ENCODE peak calls at places on chromosomes 2 and 18, in nine cellular contexts. F is K562, Z is tibial artery, X is WTC11, G is progenitor cell of endocrine pancreas, C is astrocyte of the cerebellum, L is fibroblast of lung, E is HFF-Myc, W is GM23338. N is an unnamed sample.

GRCh38 chr2:12931211-12931844 is 214.6 kb downstream of the TRIB2 start:
- DNase-seq in F (no peak), Z (no peak), X (no peak), G (no peak), C (peak; percentile 53), L (peak; percentile 73), E (no peak), W (peak; percentile 69), N (no peak)

GRCh38 chr2:8193146-8193545 is 488.7 kb upstream of the ID2 start:
- DNase-seq in F (no peak), Z (no peak), X (no peak), G (no peak), C (no peak), L (peak; percentile 20), E (no peak), W (no peak), N (no peak)

GRCh38 chr2:209472871-209473270 is 49.0 kb downstream of the MAP2 start:
- DNase-seq in F (no peak), Z (no peak), X (no peak), G (no peak), C (no peak), L (no peak), E (no peak), W (no peak), N (no peak)

GRCh38 chr2:210663574-210663973 is 107.2 kb downstream of the CPS1 start:
- DNase-seq in F (peak; percentile 3), Z (no peak), X (no peak), G (no peak), C (peak; percentile 0), L (peak; percentile 22), E (no peak), W (peak; percentile 73), N (no peak)

GRCh38 chr18:58892536-58892935 is 27.9 kb downstream of the ZNF532 start:
- DNase-seq in F (no peak), Z (no peak), X (no peak), G (no peak), C (no peak), L (no peak), E (no peak), W (peak; percentile 60), N (no peak)

GRCh38 chr2:168392031-168392430 is 64.0 kb upstream of the CERS6 start:
- DNase-seq in F (no peak), Z (no peak), X (no peak), G (no peak), C (no peak), L (peak; percentile 18), E (no peak), W (no peak), N (no peak)

GRCh38 chr2:39202639-39203369 is 41.0 kb downstream of the CDKL4 start:
- DNase-seq in F (no peak), Z (no peak), X (no peak), G (no peak), C (no peak), L (peak; percentile 15), E (peak; percentile 2), W (peak; percentile 56), N (no peak)

GRCh38 chr18:50194623-50195532 is at the start of gene MYO5B:
- DNase-seq in F (peak; percentile 81), Z (no peak), X (peak; percentile 71), G (peak; percentile 79), C (no peak), L (no peak), E (no peak), W (peak; percentile 89), N (no peak)

GRCh38 chr2:223599646-223600009 is 2.5 kb downstream of the SCG2 start:
- DNase-seq in F (no peak), Z (no peak), X (no peak), G (no peak), C (no peak), L (no peak), E (no peak), W (no peak), N (no peak)

GRCh38 chr18:9839211-9839610 is 46.6 kb upstream of the TXNDC2 start:
- DNase-seq in F (no peak), Z (no peak), X (no peak), G (no peak), C (no peak), L (no peak), E (no peak), W (no peak), N (no peak)

GRCh38 chr18:34809697-34810096 is 99.6 kb downstream of the DTNA start:
- DNase-seq in F (no peak), Z (peak; percentile 70), X (peak; percentile 75), G (no peak), C (no peak), L (peak; percentile 63), E (peak; percentile 21), W (peak; percentile 88), N (no peak)

GRCh38 chr2:114068438-114068837 is 178.5 kb downstream of the ACTR3 start:
- DNase-seq in F (peak; percentile 23), Z (no peak), X (peak; percentile 15), G (no peak), C (no peak), L (no peak), E (no peak), W (peak; percentile 24), N (no peak)

GRCh38 chr2:236728916-236729670 is 159.5 kb downstream of the ACKR3 start:
- DNase-seq in F (no peak), Z (peak; percentile 43), X (no peak), G (no peak), C (no peak), L (no peak), E (no peak), W (no peak), N (no peak)
- TF ChIP-seq CTCF in F (no peak), Z (no peak), X (no peak), G (no peak), C (no peak), L (no peak), E (no peak), W (no peak), N (no peak)

DNA sequence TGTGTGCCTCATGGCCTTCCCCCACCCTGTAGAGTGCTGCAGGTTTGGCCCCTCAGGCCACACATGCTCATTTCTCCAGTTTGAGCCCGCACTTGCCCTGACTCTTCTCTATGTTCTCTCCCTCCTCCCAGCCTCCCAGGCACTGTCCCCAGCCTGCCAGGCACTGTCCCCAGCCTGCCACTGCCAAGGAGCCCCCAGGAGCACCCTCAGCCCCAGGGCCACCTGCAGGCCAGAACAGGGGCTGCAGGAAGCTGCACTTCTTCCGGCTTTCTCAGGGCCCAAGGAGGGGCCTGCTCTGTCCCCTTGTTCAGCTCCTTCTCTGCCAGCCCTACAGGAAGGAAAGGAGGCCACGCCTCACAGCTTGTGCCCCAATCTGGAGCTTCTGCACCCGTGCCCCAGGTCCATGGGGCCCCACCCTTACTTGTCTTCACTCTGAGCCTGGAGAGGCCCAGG is 31.6 kb downstream of the CYP26B1 start:
- DNase-seq in F (peak; percentile 38), Z (no peak), X (peak; percentile 64), G (no peak), C (no peak), L (no peak), E (no peak), W (peak; percentile 73), N (no peak)
- TF ChIP-seq CTCF in F (peak; percentile 40), Z (no peak), X (peak; percentile 57), G (peak; percentile 25), C (peak; percentile 58), L (no peak), E (peak; percentile 57), W (peak; percentile 62), N (no peak)

GRCh38 chr2:36369711-36370110 is 14.1 kb downstream of the CRIM1 start:
- DNase-seq in F (no peak), Z (no peak), X (no peak), G (no peak), C (no peak), L (no peak), E (no peak), W (no peak), N (no peak)

GRCh38 chr2:36366491-36367120 is 11.0 kb downstream of the CRIM1 start:
- DNase-seq in F (no peak), Z (no peak), X (no peak), G (no peak), C (no peak), L (peak; percentile 43), E (no peak), W (peak; percentile 55), N (no peak)

GRCh38 chr2:36369163-36369562 is 13.6 kb downstream of the CRIM1 start:
- DNase-seq in F (no peak), Z (no peak), X (no peak), G (no peak), C (no peak), L (no peak), E (no peak), W (no peak), N (no peak)

GRCh38 chr2:36368438-36368837 is 12.9 kb downstream of the CRIM1 start:
- DNase-seq in F (no peak), Z (no peak), X (no peak), G (no peak), C (no peak), L (no peak), E (no peak), W (no peak), N (no peak)

GRCh38 chr2:36367497-36368353 is 12.1 kb downstream of the CRIM1 start:
- DNase-seq in F (no peak), Z (no peak), X (no peak), G (no peak), C (no peak), L (no peak), E (no peak), W (peak; percentile 80), N (no peak)
- TF ChIP-seq CTCF in F (no peak), Z (no peak), X (no peak), G (no peak), C (no peak), L (no peak), E (no peak), W (no peak), N (no peak)

GRCh38 chr2:84491741-84492140 is 24.6 kb upstream of the DNAH6 start:
- DNase-seq in F (no peak), Z (no peak), X (no peak), G (no peak), C (no peak), L (no peak), E (no peak), W (no peak), N (no peak)

GRCh38 chr2:84491256-84491655 is 25.0 kb upstream of the DNAH6 start:
- DNase-seq in F (peak; percentile 15), Z (no peak), X (no peak), G (no peak), C (no peak), L (no peak), E (no peak), W (no peak), N (no peak)

GRCh38 chr2:84494070-84494469 is 22.2 kb upstream of the DNAH6 start:
- DNase-seq in F (no peak), Z (no peak), X (no peak), G (no peak), C (no peak), L (no peak), E (no peak), W (no peak), N (no peak)

GRCh38 chr2:84493494-84493893 is 22.8 kb upstream of the DNAH6 start:
- DNase-seq in F (no peak), Z (no peak), X (no peak), G (no peak), C (peak; percentile 77), L (peak; percentile 81), E (peak; percentile 71), W (peak; percentile 37), N (no peak)

DNA sequence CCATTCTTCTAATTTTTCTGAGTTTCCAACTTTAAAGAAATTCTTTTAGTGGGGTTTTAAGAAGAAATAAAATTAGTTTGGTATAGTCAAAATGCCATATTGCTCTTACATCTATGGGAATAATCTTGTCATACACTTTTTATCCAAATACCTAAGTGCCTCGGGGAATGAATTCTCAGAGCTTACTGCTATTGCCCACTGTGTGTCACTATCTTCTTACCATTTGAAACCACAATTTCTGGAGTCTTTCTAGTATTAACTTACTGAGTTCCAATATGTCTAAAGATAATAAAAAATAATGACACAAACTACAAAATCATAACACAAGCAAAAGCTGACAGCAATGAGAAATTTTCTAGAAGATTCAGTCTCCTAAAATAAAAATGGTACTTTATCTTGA is 23.7 kb upstream of the DNAH6 start:
- DNase-seq in F (no peak), Z (no peak), X (no peak), G (no peak), C (no peak), L (no peak), E (no peak), W (peak; percentile 5), N (no peak)
- TF ChIP-seq CTCF in F (no peak), Z (no peak), X (no peak), G (peak; percentile 7), C (no peak), L (no peak), E (no peak), W (peak; percentile 37), N (no peak)

N was measured in CD14-positive monocyte.